ENCODE peak calls at places on chromosomes 2 and 18, in eight cellular contexts. One of them, this sample, is unnamed.

GRCh38 chr2:165648826-165649225 is 145.2 kb downstream of the GALNT3 start:
- DNase-seq in HEK293T: no peak
- DNase-seq in amygdala: peak
- DNase-seq in naive thymus-derived CD8-positive, alpha-beta T cell: no peak
- DNase-seq in cardiac septum: no peak
- DNase-seq in AG10803: no peak
- DNase-seq in GM12865: no peak
- DNase-seq in hippocampal formation: peak
- DNase-seq in this sample: no peak

GRCh38 chr18:54215069-54215468 is 9.4 kb downstream of the MBD2 start:
- DNase-seq in HEK293T: no peak
- DNase-seq in amygdala: no peak
- DNase-seq in naive thymus-derived CD8-positive, alpha-beta T cell: no peak
- DNase-seq in cardiac septum: no peak
- DNase-seq in AG10803: peak
- DNase-seq in GM12865: no peak
- DNase-seq in hippocampal formation: no peak
- DNase-seq in this sample: no peak

GRCh38 chr18:43592268-43592667 is 315.0 kb upstream of the SYT4 start:
- DNase-seq in HEK293T: no peak
- DNase-seq in amygdala: no peak
- DNase-seq in naive thymus-derived CD8-positive, alpha-beta T cell: no peak
- DNase-seq in cardiac septum: no peak
- DNase-seq in AG10803: no peak
- DNase-seq in GM12865: no peak
- DNase-seq in hippocampal formation: no peak
- DNase-seq in this sample: no peak

GRCh38 chr18:63140997-63141776 is 178.4 kb downstream of the BCL2 start:
- DNase-seq in HEK293T: no peak
- DNase-seq in amygdala: no peak
- DNase-seq in naive thymus-derived CD8-positive, alpha-beta T cell: no peak
- DNase-seq in cardiac septum: no peak
- DNase-seq in AG10803: no peak
- DNase-seq in GM12865: no peak
- DNase-seq in hippocampal formation: no peak
- DNase-seq in this sample: no peak

GRCh38 chr18:40413160-40413559 is 1541.9 kb upstream of the PIK3C3 start:
- DNase-seq in HEK293T: peak
- DNase-seq in amygdala: no peak
- DNase-seq in naive thymus-derived CD8-positive, alpha-beta T cell: no peak
- DNase-seq in cardiac septum: no peak
- DNase-seq in AG10803: peak
- DNase-seq in GM12865: no peak
- DNase-seq in hippocampal formation: peak
- DNase-seq in this sample: peak

GRCh38 chr2:9390991-9391390 is 32.3 kb downstream of the ITGB1BP1 start:
- DNase-seq in HEK293T: no peak
- DNase-seq in amygdala: no peak
- DNase-seq in naive thymus-derived CD8-positive, alpha-beta T cell: no peak
- DNase-seq in cardiac septum: no peak
- DNase-seq in AG10803: no peak
- DNase-seq in GM12865: no peak
- DNase-seq in hippocampal formation: no peak
- DNase-seq in this sample: no peak

GRCh38 chr2:86397989-86398388 is 43.2 kb upstream of the KDM3A start:
- DNase-seq in HEK293T: no peak
- DNase-seq in amygdala: no peak
- DNase-seq in naive thymus-derived CD8-positive, alpha-beta T cell: no peak
- DNase-seq in cardiac septum: no peak
- DNase-seq in AG10803: no peak
- DNase-seq in GM12865: no peak
- DNase-seq in hippocampal formation: no peak
- DNase-seq in this sample: no peak

GRCh38 chr18:48932462-48932818 is 18.3 kb downstream of the SMAD7 start:
- DNase-seq in HEK293T: no peak
- DNase-seq in amygdala: no peak
- DNase-seq in naive thymus-derived CD8-positive, alpha-beta T cell: no peak
- DNase-seq in cardiac septum: no peak
- DNase-seq in AG10803: no peak
- DNase-seq in GM12865: no peak
- DNase-seq in hippocampal formation: no peak
- DNase-seq in this sample: no peak

GRCh38 chr2:220044383-220044782 is 417.0 kb downstream of the SLC4A3 start:
- DNase-seq in HEK293T: no peak
- DNase-seq in amygdala: no peak
- DNase-seq in naive thymus-derived CD8-positive, alpha-beta T cell: no peak
- DNase-seq in cardiac septum: no peak
- DNase-seq in AG10803: no peak
- DNase-seq in GM12865: no peak
- DNase-seq in hippocampal formation: no peak
- DNase-seq in this sample: peak

GRCh38 chr2:71801969-71802368 is 345.7 kb downstream of the CYP26B1 start:
- DNase-seq in HEK293T: peak
- DNase-seq in amygdala: no peak
- DNase-seq in naive thymus-derived CD8-positive, alpha-beta T cell: no peak
- DNase-seq in cardiac septum: no peak
- DNase-seq in AG10803: peak
- DNase-seq in GM12865: peak
- DNase-seq in hippocampal formation: peak
- DNase-seq in this sample: peak

GRCh38 chr2:72982781-72983499 is 65.6 kb downstream of the EMX1 start:
- DNase-seq in HEK293T: no peak
- DNase-seq in amygdala: no peak
- DNase-seq in naive thymus-derived CD8-positive, alpha-beta T cell: no peak
- DNase-seq in cardiac septum: no peak
- DNase-seq in AG10803: no peak
- DNase-seq in GM12865: no peak
- DNase-seq in hippocampal formation: no peak
- DNase-seq in this sample: no peak